ENCODE peak calls at places on chromosomes 16 and 17, in seven cellular contexts. B, U, T, G, I, O and F are unnamed samples.

GRCh38 chr16:66695935-66696668 is 441 bp downstream of the CMTM4 start:
- DNase-seq in B (peak; percentile 37), U (peak; percentile 78), T (peak; percentile 30), G (peak; percentile 47), I (no peak), O (no peak), F (peak; percentile 71)

GRCh38 chr16:70770968-70771552 is 29.9 kb downstream of the VAC14 start:
- DNase-seq in B (peak; percentile 79), U (peak; percentile 64), T (peak; percentile 71), G (peak; percentile 55), I (peak; percentile 50), O (peak; percentile 54), F (peak; percentile 69)

GRCh38 chr16:69334696-69335095 is 4.3 kb upstream of the PDF start:
- DNase-seq in B (no peak), U (no peak), T (no peak), G (no peak), I (no peak), O (no peak), F (no peak)

GRCh38 chr16:50745940-50746339 is 4.1 kb downstream of the CYLD start:
- DNase-seq in B (no peak), U (no peak), T (no peak), G (no peak), I (no peak), O (no peak), F (peak; percentile 13)

GRCh38 chr16:743794-744500 is 3.1 kb upstream of the CIAO3 start:
- DNase-seq in B (no peak), U (no peak), T (no peak), G (no peak), I (no peak), O (no peak), F (no peak)

GRCh38 chr16:75942901-75943300 is 216.6 kb upstream of the CPHXL start:
- DNase-seq in B (no peak), U (no peak), T (no peak), G (no peak), I (no peak), O (no peak), F (no peak)

GRCh38 chr17:14886200-14886739 is 378.9 kb downstream of the PMP22 start:
- DNase-seq in B (no peak), U (no peak), T (no peak), G (no peak), I (no peak), O (no peak), F (no peak)

GRCh38 chr16:87837627-87838289 is 31.5 kb downstream of the SLC7A5 start:
- DNase-seq in B (no peak), U (no peak), T (no peak), G (peak; percentile 70), I (no peak), O (no peak), F (no peak)

GRCh38 chr17:74663566-74663965 is 40.0 kb upstream of the CD300E start:
- DNase-seq in B (no peak), U (no peak), T (no peak), G (no peak), I (no peak), O (no peak), F (no peak)

GRCh38 chr16:23254338-23254737 is 47.8 kb upstream of the SCNN1B start:
- DNase-seq in B (no peak), U (no peak), T (no peak), G (no peak), I (no peak), O (peak; percentile 48), F (no peak)

GRCh38 chr17:62070900-62071299 is 5.8 kb upstream of the MED13 start:
- DNase-seq in B (no peak), U (no peak), T (no peak), G (no peak), I (no peak), O (no peak), F (no peak)

GRCh38 chr17:34997355-34997862 is 17.1 kb downstream of the LIG3 start:
- DNase-seq in B (peak; percentile 71), U (peak; percentile 73), T (peak; percentile 89), G (no peak), I (peak; percentile 69), O (peak; percentile 87), F (peak; percentile 95)

GRCh38 chr16:87874639-87875472 is 5.5 kb upstream of the SLC7A5 start:
- DNase-seq in B (no peak), U (no peak), T (no peak), G (no peak), I (no peak), O (no peak), F (no peak)

GRCh38 chr16:54817432-54817831 is 113.2 kb upstream of the IRX5 start:
- DNase-seq in B (no peak), U (no peak), T (no peak), G (no peak), I (no peak), O (no peak), F (no peak)

GRCh38 chr17:52106638-52107261 is 51.8 kb downstream of the CA10 start:
- DNase-seq in B (peak; percentile 21), U (peak; percentile 73), T (peak; percentile 79), G (peak; percentile 21), I (peak; percentile 18), O (no peak), F (peak; percentile 61)

GRCh38 chr17:72287586-72287985 is 166.8 kb downstream of the SOX9 start:
- DNase-seq in B (no peak), U (peak; percentile 59), T (no peak), G (no peak), I (no peak), O (no peak), F (peak; percentile 58)

GRCh38 chr17:979539-980405 is at the start of gene NXN:
- DNase-seq in B (peak; percentile 89), U (peak; percentile 90), T (peak; percentile 93), G (peak; percentile 94), I (peak; percentile 92), O (peak; percentile 65), F (peak; percentile 79)

GRCh38 chr17:6654816-6655731 is 3.5 kb downstream of the C17orf100 start:
- DNase-seq in B (no peak), U (peak; percentile 46), T (no peak), G (no peak), I (no peak), O (no peak), F (peak; percentile 69)

GRCh38 chr16:83095926-83096692 is 469.3 kb downstream of the CDH13 start:
- DNase-seq in B (no peak), U (no peak), T (no peak), G (no peak), I (no peak), O (peak; percentile 70), F (no peak)

GRCh38 chr16:13921328-13921727 is 1.4 kb downstream of the ERCC4 start:
- DNase-seq in B (no peak), U (no peak), T (no peak), G (no peak), I (no peak), O (no peak), F (no peak)

GRCh38 chr17:61338000-61338864 is 61.4 kb upstream of the TBX2 start:
- DNase-seq in B (peak; percentile 35), U (no peak), T (no peak), G (no peak), I (no peak), O (peak; percentile 91), F (no peak)

GRCh38 chr17:49646391-49647255 is 31.3 kb downstream of the SPOP start:
- DNase-seq in B (peak; percentile 32), U (no peak), T (no peak), G (no peak), I (no peak), O (peak; percentile 77), F (peak; percentile 64)

DNA sequence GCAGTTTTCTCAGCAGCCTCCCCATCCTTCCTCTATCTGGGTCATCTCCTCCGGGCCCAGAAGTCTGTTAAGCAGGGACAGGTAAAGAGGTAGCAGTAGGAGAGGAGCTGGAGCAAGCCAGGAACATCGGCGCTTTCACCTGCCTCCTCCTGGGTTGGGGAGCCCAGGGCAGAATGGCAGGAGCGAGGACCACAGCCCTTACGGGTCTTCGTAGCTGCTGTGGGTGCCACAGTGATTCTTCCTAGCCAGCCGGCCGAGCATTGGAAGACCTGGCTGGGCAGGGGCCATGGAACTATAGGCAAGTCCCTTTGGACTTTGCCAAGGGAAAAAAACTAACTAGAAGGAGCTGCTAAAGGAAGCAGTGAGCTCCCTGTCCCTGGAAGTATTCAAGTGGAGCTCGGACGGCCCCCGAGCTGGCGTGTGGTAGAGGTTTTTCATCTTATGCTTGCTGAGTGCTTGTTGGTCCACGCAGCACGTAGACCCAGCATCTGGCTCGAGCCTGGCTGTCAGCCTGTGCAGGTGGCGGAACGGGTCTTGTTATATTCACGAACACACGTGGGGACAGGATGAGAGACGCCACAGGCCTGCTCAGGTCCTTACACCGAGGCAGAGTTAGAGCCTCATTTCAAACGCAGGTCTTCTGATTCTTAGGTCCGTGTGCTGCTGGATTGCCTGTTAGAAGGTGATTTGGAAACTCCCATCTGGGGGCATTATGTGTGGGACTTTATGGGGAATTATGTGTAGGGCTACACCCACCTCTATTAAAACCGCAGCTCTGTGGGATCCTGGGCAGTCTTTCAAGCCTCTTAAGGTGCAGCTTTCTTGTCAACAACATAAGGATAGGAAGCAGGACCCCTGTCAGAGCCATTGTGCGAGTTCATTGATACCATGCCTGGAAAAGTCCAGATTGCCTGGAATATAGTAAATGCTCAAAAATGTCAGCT is 54.8 kb downstream of the OR1D5 start:
- DNase-seq in B (no peak), U (no peak), T (no peak), G (no peak), I (no peak), O (no peak), F (no peak)
- TF ChIP-seq POLR2A in B (no peak), U (no peak), T (no peak), G (no peak), I (no peak), O (no peak), F (no peak)

GRCh38 chr17:65048441-65048840 is 8.1 kb downstream of the GNA13 start:
- DNase-seq in B (no peak), U (no peak), T (no peak), G (no peak), I (no peak), O (peak; percentile 34), F (no peak)

GRCh38 chr17:65047939-65048338 is 8.6 kb downstream of the GNA13 start:
- DNase-seq in B (no peak), U (no peak), T (no peak), G (no peak), I (no peak), O (peak; percentile 36), F (no peak)

GRCh38 chr17:65051922-65052321 is 4.6 kb downstream of the GNA13 start:
- DNase-seq in B (no peak), U (no peak), T (no peak), G (no peak), I (no peak), O (no peak), F (no peak)

GRCh38 chr17:65050438-65050837 is 6.1 kb downstream of the GNA13 start:
- DNase-seq in B (no peak), U (no peak), T (no peak), G (no peak), I (no peak), O (no peak), F (peak; percentile 68)

GRCh38 chr17:65049085-65049756 is 7.3 kb downstream of the GNA13 start:
- DNase-seq in B (no peak), U (no peak), T (no peak), G (no peak), I (no peak), O (no peak), F (peak; percentile 27)
- H3K4me1 ChIP-seq in B (peaks cover 8% of the 10 kb centered on the region), U (peaks cover 8% of the 10 kb centered on the region), T (peaks cover 32% of the 10 kb centered on the region), G (no peaks in the 10 kb centered on the region), I (peaks cover 3% of the 10 kb centered on the region), O (peaks cover 11% of the 10 kb centered on the region), F (peaks cover 58% of the 10 kb centered on the region)

GRCh38 chr17:76032073-76032779 is 5.1 kb upstream of the EVPL start:
- DNase-seq in B (no peak), U (peak; percentile 60), T (no peak), G (no peak), I (no peak), O (no peak), F (no peak)
- TF ChIP-seq CTCF in B (no peak), U (no peak), T (no peak), G (no peak), I (no peak), O (no peak), F (no peak)

GRCh38 chr17:32878211-32878610 is 1.3 kb upstream of the MYO1D start:
- DNase-seq in B (peak; percentile 34), U (peak; percentile 44), T (no peak), G (no peak), I (no peak), O (peak; percentile 32), F (peak; percentile 81)
- TF ChIP-seq POLR2A in B (no peak), U (no peak), T (no peak), G (no peak), I (no peak), O (no peak), F (no peak)